ENCODE peak calls at places on chromosomes 2 and 18, in five cellular contexts. Z is K562, Q is H1, U is HepG2, N is GM12878. R is an unnamed sample.

GRCh38 chr2:138779451-138780440 is at the start of gene NXPH2:
- DNase-seq in Z (no peak), Q (peak; percentile 57), U (no peak), N (no peak), R (peak; percentile 63)

GRCh38 chr2:230356084-230356483 is 29.1 kb downstream of the SP140L start:
- DNase-seq in Z (no peak), Q (no peak), U (peak; percentile 84), N (no peak), R (no peak)

GRCh38 chr2:212606232-212606631 is 67.6 kb upstream of the ERBB4 start:
- DNase-seq in Z (no peak), Q (no peak), U (no peak), N (no peak), R (no peak)

GRCh38 chr2:25981596-25982272 is 563 bp downstream of the KIF3C start:
- DNase-seq in Z (peak; percentile 67), Q (peak; percentile 54), U (no peak), N (no peak), R (peak; percentile 51)

GRCh38 chr18:13288509-13289138 is 70.1 kb downstream of the LDLRAD4 start:
- DNase-seq in Z (no peak), Q (no peak), U (no peak), N (no peak), R (no peak)

GRCh38 chr2:225895126-225895525 is 495.6 kb downstream of the NYAP2 start:
- DNase-seq in Z (no peak), Q (no peak), U (no peak), N (no peak), R (no peak)

GRCh38 chr2:216774180-216774579 is 78.8 kb upstream of the IGFBP5 start:
- DNase-seq in Z (no peak), Q (no peak), U (no peak), N (no peak), R (no peak)

GRCh38 chr2:28071221-28071620 is 180.7 kb downstream of the BABAM2 start:
- DNase-seq in Z (no peak), Q (no peak), U (no peak), N (no peak), R (no peak)

GRCh38 chr18:45517181-45517741 is 98.0 kb upstream of the SLC14A2 start:
- DNase-seq in Z (no peak), Q (no peak), U (no peak), N (no peak), R (no peak)

GRCh38 chr18:23337599-23338444 is 115.3 kb upstream of the RIOK3 start:
- DNase-seq in Z (no peak), Q (no peak), U (peak; percentile 29), N (no peak), R (peak; percentile 75)

GRCh38 chr2:5387421-5387820 is 304.8 kb upstream of the SOX11 start:
- DNase-seq in Z (no peak), Q (no peak), U (no peak), N (no peak), R (no peak)

GRCh38 chr2:74597456-74597855 is 42.9 kb downstream of the DOK1 start:
- DNase-seq in Z (no peak), Q (no peak), U (no peak), N (no peak), R (no peak)

GRCh38 chr18:13246121-13246520 is 27.6 kb downstream of the LDLRAD4 start:
- DNase-seq in Z (no peak), Q (no peak), U (no peak), N (no peak), R (no peak)

GRCh38 chr2:177728920-177729319 is 336.3 kb downstream of the AGPS start:
- DNase-seq in Z (no peak), Q (no peak), U (no peak), N (no peak), R (no peak)

GRCh38 chr2:172196768-172197322 is 94.1 kb upstream of the DLX2 start:
- DNase-seq in Z (no peak), Q (no peak), U (no peak), N (no peak), R (no peak)

GRCh38 chr18:28048612-28049011 is 128.3 kb downstream of the CDH2 start:
- DNase-seq in Z (no peak), Q (no peak), U (no peak), N (no peak), R (no peak)

GRCh38 chr2:226983891-226984290 is 148.0 kb downstream of the RHBDD1 start:
- DNase-seq in Z (no peak), Q (no peak), U (no peak), N (no peak), R (no peak)

GRCh38 chr2:219440388-219441256 is 6.0 kb downstream of the SPEG start:
- DNase-seq in Z (no peak), Q (no peak), U (no peak), N (no peak), R (no peak)

GRCh38 chr2:44804406-44805235 is 136.9 kb upstream of the SIX3 start:
- DNase-seq in Z (no peak), Q (no peak), U (no peak), N (no peak), R (peak; percentile 69)
- TF ChIP-seq EZH2 in Z (no peak), Q (no peak), U (no peak), N (no peak), R (no peak)

GRCh38 chr2:165596788-165597187 is 127.3 kb downstream of the CSRNP3 start:
- DNase-seq in Z (no peak), Q (no peak), U (no peak), N (no peak), R (no peak)

GRCh38 chr2:165587335-165587938 is 117.9 kb downstream of the CSRNP3 start:
- DNase-seq in Z (no peak), Q (no peak), U (no peak), N (peak; percentile 32), R (no peak)

GRCh38 chr2:165594935-165595255 is 125.4 kb downstream of the CSRNP3 start:
- DNase-seq in Z (no peak), Q (no peak), U (no peak), N (peak; percentile 77), R (no peak)

GRCh38 chr2:165594231-165594934 is 124.9 kb downstream of the CSRNP3 start:
- DNase-seq in Z (no peak), Q (no peak), U (no peak), N (peak; percentile 33), R (no peak)

GRCh38 chr2:165593081-165593480 is 123.6 kb downstream of the CSRNP3 start:
- DNase-seq in Z (no peak), Q (no peak), U (no peak), N (no peak), R (no peak)
- TF ChIP-seq CREB1 in Z (no peak), Q (no peak), U (no peak), N (no peak), R (no peak)

GRCh38 chr2:170714156-170715061 is 728 bp upstream of the SP5 start:
- DNase-seq in Z (peak; percentile 96), Q (no peak), U (no peak), N (no peak), R (peak; percentile 51)
- TF ChIP-seq EZH2 in Z (no peak), Q (no peak), U (no peak), N (no peak), R (peak; percentile 96)

DNA sequence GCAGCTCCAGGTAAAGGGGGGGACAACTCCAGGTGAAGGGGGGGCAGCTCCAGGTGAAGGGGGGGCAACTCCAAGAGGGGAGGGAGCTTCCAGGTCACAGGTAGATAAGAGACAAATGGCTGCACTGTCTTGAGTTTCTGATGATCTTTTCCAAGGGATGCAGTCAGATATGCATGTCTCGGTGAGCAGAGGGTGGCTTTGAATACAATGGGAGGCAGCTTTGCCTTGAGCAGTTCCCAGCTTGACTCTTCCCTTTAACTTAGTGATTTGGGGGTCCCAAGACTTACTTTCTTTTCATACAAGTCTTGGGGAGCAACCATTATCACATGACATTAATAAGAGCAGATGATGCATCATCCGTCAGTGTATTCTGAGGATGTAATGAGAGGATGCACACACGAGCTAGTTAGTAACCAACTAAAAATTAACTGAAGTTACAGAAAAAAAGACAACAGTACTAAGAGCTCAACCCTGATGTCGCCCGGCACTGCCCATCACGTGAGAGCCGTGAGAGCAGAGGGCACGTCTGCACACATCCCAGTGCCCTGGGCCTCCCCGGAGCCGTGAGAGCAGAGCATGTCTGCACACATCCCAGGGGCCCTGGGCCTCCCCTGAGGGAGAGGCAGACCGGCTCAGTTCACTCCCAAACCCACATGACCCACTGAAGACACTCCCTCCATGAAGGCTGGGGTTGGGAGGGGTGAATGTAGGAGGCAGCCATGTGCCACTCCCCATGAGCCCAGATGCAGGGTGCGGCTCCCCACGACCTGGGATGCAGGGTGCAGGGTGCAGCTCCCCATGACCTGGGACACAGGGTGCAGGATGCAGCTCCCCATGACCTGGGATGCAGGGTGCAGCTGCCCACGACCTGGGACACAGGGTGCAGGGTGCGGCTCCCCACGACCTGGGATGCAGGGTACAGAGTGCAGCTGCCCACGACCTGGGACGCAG is 39.4 kb downstream of the PXDN start:
- DNase-seq in Z (no peak), Q (no peak), U (no peak), N (no peak), R (no peak)
- TF ChIP-seq CREB1 in Z (no peak), Q (no peak), U (no peak), N (no peak), R (no peak)

GRCh38 chr18:47247036-47247832 is 4.2 kb downstream of the SKOR2 start:
- DNase-seq in Z (no peak), Q (peak; percentile 83), U (no peak), N (no peak), R (peak; percentile 71)
- TF ChIP-seq EZH2 in Z (no peak), Q (peak; percentile 3), U (no peak), N (no peak), R (no peak)

GRCh38 chr2:9809448-9810088 is 33.7 kb upstream of the TAF1B start:
- DNase-seq in Z (no peak), Q (no peak), U (no peak), N (no peak), R (no peak)
- TF ChIP-seq CREB1 in Z (no peak), Q (no peak), U (no peak), N (no peak), R (no peak)

GRCh38 chr18:22168360-22168921 is 948 bp upstream of the GATA6 start:
- DNase-seq in Z (peak; percentile 62), Q (peak; percentile 58), U (peak; percentile 28), N (no peak), R (peak; percentile 70)

GRCh38 chr18:22169011-22169888 is at the start of gene GATA6:
- DNase-seq in Z (peak; percentile 73), Q (peak; percentile 87), U (peak; percentile 84), N (no peak), R (peak; percentile 88)

GRCh38 chr18:22166070-22166972 is 3.1 kb upstream of the GATA6 start:
- DNase-seq in Z (no peak), Q (peak; percentile 53), U (no peak), N (no peak), R (no peak)

GRCh38 chr18:22167091-22167470 is 2.3 kb upstream of the GATA6 start:
- DNase-seq in Z (no peak), Q (no peak), U (no peak), N (no peak), R (no peak)

GRCh38 chr18:22167471-22168151 is 1.8 kb upstream of the GATA6 start:
- DNase-seq in Z (no peak), Q (peak; percentile 64), U (no peak), N (no peak), R (peak; percentile 74)
- TF ChIP-seq EZH2 in Z (no peak), Q (peak; percentile 47), U (peak; percentile 95), N (no peak), R (peak; percentile 95)